ENCODE peak calls at places on chromosomes 6 and 20, in ten cellular contexts. One of them, this sample, is unnamed.

GRCh38 chr6:100346828-100347227 is 117.9 kb downstream of the SIM1 start:
- DNase-seq in A549: peak
- DNase-seq in psoas muscle: no peak
- DNase-seq in uterus: no peak
- DNase-seq in fibroblast of mammary gland: peak
- DNase-seq in esophagus squamous epithelium: no peak
- DNase-seq in HCT116: no peak
- DNase-seq in HFF-Myc: no peak
- DNase-seq in lower leg skin: no peak
- DNase-seq in heart right ventricle: no peak
- DNase-seq in this sample: no peak

GRCh38 chr20:61801065-61801360 is 264.7 kb downstream of the TAF4 start:
- DNase-seq in A549: no peak
- DNase-seq in psoas muscle: no peak
- DNase-seq in uterus: no peak
- DNase-seq in fibroblast of mammary gland: no peak
- DNase-seq in esophagus squamous epithelium: no peak
- DNase-seq in HCT116: no peak
- DNase-seq in HFF-Myc: no peak
- DNase-seq in lower leg skin: no peak
- DNase-seq in heart right ventricle: no peak
- DNase-seq in this sample: no peak

GRCh38 chr6:44056392-44057237 is 70.6 kb downstream of the MRPL14 start:
- DNase-seq in A549: no peak
- DNase-seq in psoas muscle: peak
- DNase-seq in uterus: peak
- DNase-seq in fibroblast of mammary gland: peak
- DNase-seq in esophagus squamous epithelium: no peak
- DNase-seq in HCT116: no peak
- DNase-seq in HFF-Myc: no peak
- DNase-seq in lower leg skin: no peak
- DNase-seq in heart right ventricle: peak
- DNase-seq in this sample: no peak

GRCh38 chr20:62737271-62737761 is 28.7 kb downstream of the NTSR1 start:
- DNase-seq in A549: no peak
- DNase-seq in psoas muscle: no peak
- DNase-seq in uterus: no peak
- DNase-seq in fibroblast of mammary gland: peak
- DNase-seq in esophagus squamous epithelium: no peak
- DNase-seq in HCT116: no peak
- DNase-seq in HFF-Myc: no peak
- DNase-seq in lower leg skin: peak
- DNase-seq in heart right ventricle: no peak
- DNase-seq in this sample: no peak

GRCh38 chr6:110332281-110332680 is 25.9 kb downstream of the METTL24 start:
- DNase-seq in A549: no peak
- DNase-seq in psoas muscle: no peak
- DNase-seq in uterus: no peak
- DNase-seq in fibroblast of mammary gland: no peak
- DNase-seq in esophagus squamous epithelium: no peak
- DNase-seq in HCT116: no peak
- DNase-seq in HFF-Myc: no peak
- DNase-seq in lower leg skin: no peak
- DNase-seq in heart right ventricle: no peak
- DNase-seq in this sample: no peak

GRCh38 chr6:111418971-111419693 is 63.9 kb downstream of the REV3L start:
- DNase-seq in A549: no peak
- DNase-seq in psoas muscle: no peak
- DNase-seq in uterus: no peak
- DNase-seq in fibroblast of mammary gland: peak
- DNase-seq in esophagus squamous epithelium: no peak
- DNase-seq in HCT116: no peak
- DNase-seq in HFF-Myc: no peak
- DNase-seq in lower leg skin: no peak
- DNase-seq in heart right ventricle: no peak
- DNase-seq in this sample: no peak

GRCh38 chr6:79717989-79718388 is 86.9 kb downstream of the SH3BGRL2 start:
- DNase-seq in A549: no peak
- DNase-seq in psoas muscle: no peak
- DNase-seq in uterus: no peak
- DNase-seq in fibroblast of mammary gland: no peak
- DNase-seq in esophagus squamous epithelium: no peak
- DNase-seq in HCT116: no peak
- DNase-seq in HFF-Myc: no peak
- DNase-seq in lower leg skin: no peak
- DNase-seq in heart right ventricle: no peak
- DNase-seq in this sample: no peak

GRCh38 chr6:104692008-104692407 is 167.7 kb downstream of the HACE1 start:
- DNase-seq in A549: no peak
- DNase-seq in psoas muscle: no peak
- DNase-seq in uterus: no peak
- DNase-seq in fibroblast of mammary gland: no peak
- DNase-seq in esophagus squamous epithelium: no peak
- DNase-seq in HCT116: no peak
- DNase-seq in HFF-Myc: no peak
- DNase-seq in lower leg skin: no peak
- DNase-seq in heart right ventricle: no peak
- DNase-seq in this sample: no peak

GRCh38 chr20:38138086-38138777 is 26.8 kb downstream of the TGM2 start:
- DNase-seq in A549: no peak
- DNase-seq in psoas muscle: no peak
- DNase-seq in uterus: no peak
- DNase-seq in fibroblast of mammary gland: no peak
- DNase-seq in esophagus squamous epithelium: no peak
- DNase-seq in HCT116: no peak
- DNase-seq in HFF-Myc: no peak
- DNase-seq in lower leg skin: peak
- DNase-seq in heart right ventricle: no peak
- DNase-seq in this sample: no peak

GRCh38 chr20:38139919-38140753 is 24.9 kb downstream of the TGM2 start:
- DNase-seq in A549: no peak
- DNase-seq in psoas muscle: no peak
- DNase-seq in uterus: peak
- DNase-seq in fibroblast of mammary gland: no peak
- DNase-seq in esophagus squamous epithelium: no peak
- DNase-seq in HCT116: no peak
- DNase-seq in HFF-Myc: no peak
- DNase-seq in lower leg skin: peak
- DNase-seq in heart right ventricle: no peak
- DNase-seq in this sample: no peak

GRCh38 chr20:38137441-38138037 is 27.5 kb downstream of the TGM2 start:
- DNase-seq in A549: no peak
- DNase-seq in psoas muscle: no peak
- DNase-seq in uterus: no peak
- DNase-seq in fibroblast of mammary gland: no peak
- DNase-seq in esophagus squamous epithelium: no peak
- DNase-seq in HCT116: no peak
- DNase-seq in HFF-Myc: no peak
- DNase-seq in lower leg skin: peak
- DNase-seq in heart right ventricle: no peak
- DNase-seq in this sample: no peak

GRCh38 chr20:38141154-38141888 is 23.7 kb downstream of the TGM2 start:
- DNase-seq in A549: no peak
- DNase-seq in psoas muscle: no peak
- DNase-seq in uterus: no peak
- DNase-seq in fibroblast of mammary gland: no peak
- DNase-seq in esophagus squamous epithelium: no peak
- DNase-seq in HCT116: no peak
- DNase-seq in HFF-Myc: no peak
- DNase-seq in lower leg skin: no peak
- DNase-seq in heart right ventricle: no peak
- DNase-seq in this sample: no peak

GRCh38 chr20:38139156-38139912 is 25.7 kb downstream of the TGM2 start:
- DNase-seq in A549: no peak
- DNase-seq in psoas muscle: no peak
- DNase-seq in uterus: no peak
- DNase-seq in fibroblast of mammary gland: no peak
- DNase-seq in esophagus squamous epithelium: no peak
- DNase-seq in HCT116: no peak
- DNase-seq in HFF-Myc: no peak
- DNase-seq in lower leg skin: peak
- DNase-seq in heart right ventricle: no peak
- DNase-seq in this sample: no peak
- TF ChIP-seq CTCF in A549: no peak
- TF ChIP-seq CTCF in psoas muscle: no peak
- TF ChIP-seq CTCF in uterus: no peak
- TF ChIP-seq CTCF in fibroblast of mammary gland: no peak
- TF ChIP-seq CTCF in esophagus squamous epithelium: no peak
- TF ChIP-seq CTCF in HCT116: no peak
- TF ChIP-seq CTCF in HFF-Myc: no peak
- TF ChIP-seq CTCF in lower leg skin: no peak
- TF ChIP-seq CTCF in heart right ventricle: no peak
- TF ChIP-seq CTCF in this sample: no peak

DNA sequence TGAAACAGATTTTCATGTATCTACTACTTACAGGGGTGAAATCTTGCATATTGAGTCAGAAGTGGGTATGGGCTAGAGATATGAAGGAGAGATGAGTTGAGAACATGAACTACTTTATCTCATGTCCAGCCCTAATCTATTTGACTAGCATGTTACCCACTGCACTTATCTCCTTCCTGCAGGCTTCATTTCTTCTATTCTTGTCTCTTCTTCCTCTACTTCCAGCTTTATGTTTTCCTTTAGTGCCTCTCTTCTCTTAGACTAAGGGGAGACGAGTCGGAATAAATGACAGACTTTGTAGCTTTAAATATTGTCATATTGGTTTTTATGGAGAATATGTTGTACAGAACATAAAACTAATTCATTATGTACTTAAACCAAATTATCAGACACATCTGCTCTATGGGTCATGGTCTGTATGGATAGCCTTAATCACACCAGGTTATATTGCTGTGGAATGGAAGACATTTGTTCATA is 5.3 kb downstream of the RAB32 start:
- DNase-seq in A549: no peak
- DNase-seq in psoas muscle: no peak
- DNase-seq in uterus: no peak
- DNase-seq in fibroblast of mammary gland: no peak
- DNase-seq in esophagus squamous epithelium: no peak
- DNase-seq in HCT116: no peak
- DNase-seq in HFF-Myc: no peak
- DNase-seq in lower leg skin: no peak
- DNase-seq in heart right ventricle: no peak
- DNase-seq in this sample: no peak
- H3K4me3 ChIP-seq in A549: no peak
- H3K4me3 ChIP-seq in psoas muscle: no peak
- H3K4me3 ChIP-seq in uterus: no peak
- H3K4me3 ChIP-seq in fibroblast of mammary gland: no peak
- H3K4me3 ChIP-seq in esophagus squamous epithelium: no peak
- H3K4me3 ChIP-seq in HCT116: no peak
- H3K4me3 ChIP-seq in HFF-Myc: no peak
- H3K4me3 ChIP-seq in lower leg skin: no peak
- H3K4me3 ChIP-seq in heart right ventricle: no peak
- H3K4me3 ChIP-seq in this sample: no peak

GRCh38 chr6:42512498-42513042 is 51.3 kb upstream of the UBR2 start:
- DNase-seq in A549: no peak
- DNase-seq in psoas muscle: no peak
- DNase-seq in uterus: no peak
- DNase-seq in fibroblast of mammary gland: no peak
- DNase-seq in esophagus squamous epithelium: no peak
- DNase-seq in HCT116: no peak
- DNase-seq in HFF-Myc: no peak
- DNase-seq in lower leg skin: no peak
- DNase-seq in heart right ventricle: no peak
- DNase-seq in this sample: no peak

GRCh38 chr6:42507901-42508300 is 55.9 kb upstream of the UBR2 start:
- DNase-seq in A549: no peak
- DNase-seq in psoas muscle: no peak
- DNase-seq in uterus: no peak
- DNase-seq in fibroblast of mammary gland: peak
- DNase-seq in esophagus squamous epithelium: no peak
- DNase-seq in HCT116: no peak
- DNase-seq in HFF-Myc: peak
- DNase-seq in lower leg skin: no peak
- DNase-seq in heart right ventricle: no peak
- DNase-seq in this sample: no peak

GRCh38 chr6:42509765-42510164 is 54.1 kb upstream of the UBR2 start:
- DNase-seq in A549: no peak
- DNase-seq in psoas muscle: no peak
- DNase-seq in uterus: no peak
- DNase-seq in fibroblast of mammary gland: peak
- DNase-seq in esophagus squamous epithelium: no peak
- DNase-seq in HCT116: no peak
- DNase-seq in HFF-Myc: no peak
- DNase-seq in lower leg skin: no peak
- DNase-seq in heart right ventricle: no peak
- DNase-seq in this sample: peak

GRCh38 chr6:42511803-42512422 is 51.9 kb upstream of the UBR2 start:
- DNase-seq in A549: no peak
- DNase-seq in psoas muscle: no peak
- DNase-seq in uterus: no peak
- DNase-seq in fibroblast of mammary gland: peak
- DNase-seq in esophagus squamous epithelium: no peak
- DNase-seq in HCT116: no peak
- DNase-seq in HFF-Myc: no peak
- DNase-seq in lower leg skin: no peak
- DNase-seq in heart right ventricle: no peak
- DNase-seq in this sample: no peak

DNA sequence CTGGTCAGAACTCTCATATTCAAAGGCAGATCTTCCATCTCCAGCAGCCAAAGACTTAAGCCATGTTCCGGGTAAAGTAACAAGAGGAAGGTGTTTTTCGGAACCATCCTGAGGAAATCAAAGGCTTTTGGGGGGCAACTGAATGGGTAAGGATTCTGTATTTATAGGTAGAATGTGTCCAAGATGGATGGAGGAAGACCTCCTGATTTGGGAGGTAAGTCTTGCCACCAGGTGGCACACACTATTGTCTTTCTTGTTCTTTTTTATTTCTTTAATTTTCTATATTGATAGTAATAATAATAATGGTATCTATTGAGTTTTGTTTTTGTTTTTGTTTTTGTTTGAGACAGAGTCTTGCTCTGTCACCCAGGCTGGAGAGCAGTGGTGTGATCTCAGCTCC is 53.0 kb upstream of the UBR2 start:
- DNase-seq in A549: no peak
- DNase-seq in psoas muscle: no peak
- DNase-seq in uterus: no peak
- DNase-seq in fibroblast of mammary gland: no peak
- DNase-seq in esophagus squamous epithelium: no peak
- DNase-seq in HCT116: no peak
- DNase-seq in HFF-Myc: no peak
- DNase-seq in lower leg skin: no peak
- DNase-seq in heart right ventricle: no peak
- DNase-seq in this sample: no peak
- TF ChIP-seq CTCF in A549: no peak
- TF ChIP-seq CTCF in psoas muscle: no peak
- TF ChIP-seq CTCF in uterus: no peak
- TF ChIP-seq CTCF in fibroblast of mammary gland: no peak
- TF ChIP-seq CTCF in esophagus squamous epithelium: no peak
- TF ChIP-seq CTCF in HCT116: peak
- TF ChIP-seq CTCF in HFF-Myc: peak
- TF ChIP-seq CTCF in lower leg skin: no peak
- TF ChIP-seq CTCF in heart right ventricle: no peak
- TF ChIP-seq CTCF in this sample: no peak

DNA sequence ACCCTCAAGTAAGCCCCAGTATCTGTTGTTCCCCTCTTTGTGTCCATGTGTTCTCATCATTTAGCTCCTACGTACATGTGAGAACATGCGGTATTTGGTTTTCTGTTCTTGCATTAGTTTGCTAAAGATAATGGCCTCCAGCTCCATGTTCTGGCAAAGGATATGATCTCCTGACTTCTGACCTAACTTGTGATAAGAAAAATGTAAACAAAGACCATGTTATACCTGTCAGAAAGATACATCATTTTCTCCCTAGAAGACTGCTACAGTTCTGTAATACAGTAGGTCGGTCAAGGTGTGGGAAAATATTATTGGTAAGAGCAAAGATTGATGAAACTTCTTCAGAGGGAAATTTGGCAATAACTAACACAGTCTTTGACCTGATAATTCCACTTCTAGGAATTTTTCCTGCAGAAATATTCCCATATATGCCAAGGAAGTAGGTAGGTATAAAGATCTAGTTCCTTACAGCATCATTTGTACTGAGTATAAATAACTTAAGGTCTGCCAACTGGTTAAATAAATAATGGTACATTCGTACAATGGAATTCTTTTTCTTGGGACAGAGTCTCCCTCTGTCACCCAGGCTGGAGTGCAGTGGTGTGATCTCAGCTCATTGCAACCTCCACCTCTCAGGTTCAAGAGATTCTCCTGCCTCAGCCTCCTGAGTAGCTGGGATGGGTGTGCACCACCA is 19.1 kb upstream of the FKBP5 start:
- DNase-seq in A549: no peak
- DNase-seq in psoas muscle: no peak
- DNase-seq in uterus: no peak
- DNase-seq in fibroblast of mammary gland: no peak
- DNase-seq in esophagus squamous epithelium: no peak
- DNase-seq in HCT116: no peak
- DNase-seq in HFF-Myc: no peak
- DNase-seq in lower leg skin: no peak
- DNase-seq in heart right ventricle: no peak
- DNase-seq in this sample: no peak
- H3K4me3 ChIP-seq in A549: no peak
- H3K4me3 ChIP-seq in psoas muscle: no peak
- H3K4me3 ChIP-seq in uterus: no peak
- H3K4me3 ChIP-seq in fibroblast of mammary gland: no peak
- H3K4me3 ChIP-seq in esophagus squamous epithelium: no peak
- H3K4me3 ChIP-seq in HCT116: no peak
- H3K4me3 ChIP-seq in HFF-Myc: no peak
- H3K4me3 ChIP-seq in lower leg skin: no peak
- H3K4me3 ChIP-seq in heart right ventricle: no peak
- H3K4me3 ChIP-seq in this sample: no peak